ENCODE peak calls at places on chromosome 3, in six cellular contexts. N, A, Z, J, V and F are unnamed samples.

GRCh38 chr3:126925411-126926171 is 57.3 kb upstream of the PLXNA1 start:
- DNase-seq in N (peak), A (peak), Z (no peak), J (no peak), V (no peak), F (no peak)

GRCh38 chr3:101181801-101182200 is 138.6 kb downstream of the IMPG2 start:
- DNase-seq in N (no peak), A (no peak), Z (no peak), J (no peak), V (no peak), F (no peak)

GRCh38 chr3:53495518-53496501 is 1.4 kb downstream of the CACNA1D start:
- DNase-seq in N (no peak), A (no peak), Z (no peak), J (no peak), V (no peak), F (peak)

GRCh38 chr3:17207019-17207418 is 322.3 kb downstream of the PLCL2 start:
- DNase-seq in N (no peak), A (peak), Z (no peak), J (no peak), V (no peak), F (no peak)

GRCh38 chr3:171156455-171157005 is 130.0 kb upstream of the SLC2A2 start:
- DNase-seq in N (no peak), A (no peak), Z (no peak), J (peak), V (no peak), F (peak)

GRCh38 chr3:138854204-138854603 is 19.5 kb upstream of the PIK3CB start:
- DNase-seq in N (no peak), A (no peak), Z (no peak), J (no peak), V (no peak), F (no peak)

GRCh38 chr3:57646723-57647122 is 46.2 kb downstream of the DENND6A start:
- DNase-seq in N (peak), A (peak), Z (peak), J (peak), V (no peak), F (peak)

GRCh38 chr3:15858547-15859506 is 61.0 kb upstream of the ANKRD28 start:
- DNase-seq in N (no peak), A (no peak), Z (peak), J (peak), V (no peak), F (peak)

GRCh38 chr3:108489776-108490175 is 20.6 kb downstream of the MYH15 start:
- DNase-seq in N (peak), A (peak), Z (peak), J (peak), V (no peak), F (peak)

GRCh38 chr3:191376742-191377141 is 46.4 kb upstream of the UTS2B start:
- DNase-seq in N (peak), A (peak), Z (peak), J (peak), V (no peak), F (peak)

GRCh38 chr3:116517308-116517707 is 72.0 kb upstream of the LSAMP start:
- DNase-seq in N (peak), A (peak), Z (peak), J (no peak), V (no peak), F (peak)

GRCh38 chr3:162428192-162428591 is 931.6 kb downstream of the OTOL1 start:
- DNase-seq in N (no peak), A (no peak), Z (no peak), J (no peak), V (no peak), F (no peak)

GRCh38 chr3:179921500-179921899 is 115.2 kb downstream of the PEX5L start:
- DNase-seq in N (no peak), A (no peak), Z (no peak), J (no peak), V (no peak), F (no peak)

GRCh38 chr3:142808103-142808917 is 80.6 kb downstream of the PCOLCE2 start:
- DNase-seq in N (peak), A (peak), Z (peak), J (peak), V (no peak), F (peak)

GRCh38 chr3:117630885-117631284 is 921.3 kb downstream of the TUSC7 start:
- DNase-seq in N (no peak), A (peak), Z (peak), J (no peak), V (no peak), F (no peak)

GRCh38 chr3:119596392-119596791 is 1.3 kb upstream of the PLA1A start:
- DNase-seq in N (no peak), A (no peak), Z (no peak), J (no peak), V (no peak), F (no peak)

GRCh38 chr3:157921767-157922166 is 184.5 kb downstream of the SHOX2 start:
- DNase-seq in N (no peak), A (no peak), Z (no peak), J (no peak), V (no peak), F (no peak)

GRCh38 chr3:152307829-152308474 is 39.2 kb downstream of the MBNL1 start:
- DNase-seq in N (no peak), A (peak), Z (peak), J (no peak), V (no peak), F (no peak)
- H3K4me3 ChIP-seq in N (no peak), A (no peak), Z (no peak), J (no peak), V (no peak), F (no peak)

DNA sequence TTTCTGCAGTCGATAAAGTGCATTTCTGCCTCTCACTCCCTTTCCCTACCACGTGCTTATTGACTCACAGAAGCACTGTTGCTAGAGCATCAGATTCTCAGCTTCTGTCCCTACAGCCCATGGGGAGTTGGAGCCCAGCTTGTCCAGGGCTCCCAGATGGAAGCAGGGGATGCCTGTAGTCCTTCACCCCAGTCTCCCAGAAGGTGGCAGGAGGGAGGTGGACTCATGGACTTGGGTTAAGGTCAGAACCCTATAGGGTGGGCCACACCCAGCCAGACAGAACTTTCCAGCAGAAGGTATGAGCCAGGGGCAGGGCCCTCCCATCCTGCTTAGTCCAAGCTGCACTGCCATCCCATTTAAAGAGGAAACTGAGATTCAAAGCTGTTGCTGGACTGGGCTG is 33.1 kb upstream of the SEMA3F start:
- DNase-seq in N (no peak), A (no peak), Z (peak), J (no peak), V (no peak), F (no peak)
- TF ChIP-seq CTCF in N (no peak), A (no peak), Z (no peak), J (no peak), V (no peak), F (peak)

DNA sequence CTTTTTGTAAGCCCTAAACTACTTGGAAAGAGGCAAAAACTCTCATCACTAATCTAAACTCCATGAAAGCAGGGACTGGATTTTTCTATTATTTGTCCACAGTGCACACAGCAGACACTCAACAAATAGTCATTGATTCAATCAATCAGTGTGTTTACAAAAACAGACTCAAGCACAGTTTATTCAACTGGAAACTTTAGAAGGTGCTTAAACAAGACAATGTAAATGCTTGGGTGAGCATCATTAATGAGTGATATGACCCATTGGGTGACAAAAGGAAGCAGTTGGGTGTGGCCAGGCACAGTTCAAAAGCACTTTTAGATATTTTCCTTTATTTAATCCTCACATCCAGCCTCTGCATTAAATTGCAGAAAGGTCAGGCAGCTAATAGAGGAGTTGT is 32.0 kb upstream of the PPP4R2 start:
- DNase-seq in N (no peak), A (no peak), Z (no peak), J (no peak), V (no peak), F (no peak)
- H3K4me3 ChIP-seq in N (no peak), A (no peak), Z (no peak), J (no peak), V (no peak), F (no peak)

GRCh38 chr3:50532062-50532705 is 28.8 kb upstream of the CACNA2D2 start:
- DNase-seq in N (no peak), A (no peak), Z (no peak), J (no peak), V (no peak), F (no peak)
- TF ChIP-seq CTCF in N (no peak), A (no peak), Z (no peak), J (no peak), V (peak), F (peak)

DNA sequence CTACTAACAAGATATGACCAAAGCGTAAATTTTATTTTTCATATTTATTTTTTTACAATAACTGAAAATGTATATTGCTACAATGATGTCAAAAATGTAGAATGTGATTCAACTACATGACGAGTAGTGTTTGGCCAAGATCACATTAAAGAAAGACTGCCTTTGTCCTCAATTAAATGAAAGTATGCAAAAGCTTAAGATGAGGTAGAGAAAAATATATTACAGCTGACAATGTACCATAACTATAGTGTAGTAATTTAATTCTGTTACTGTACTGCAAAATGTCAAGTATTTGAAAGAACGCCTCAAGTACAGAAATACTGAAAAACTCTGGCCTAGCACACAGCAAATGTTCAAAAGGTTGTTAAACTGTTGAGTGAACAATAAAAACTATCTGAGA is 9.7 kb downstream of the PRICKLE2 start:
- DNase-seq in N (no peak), A (no peak), Z (no peak), J (no peak), V (no peak), F (no peak)
- H3K4me3 ChIP-seq in N (no peak), A (no peak), Z (no peak), J (no peak), V (no peak), F (no peak)

GRCh38 chr3:43905157-43905556 is 214.4 kb downstream of the ABHD5 start:
- DNase-seq in N (peak), A (no peak), Z (peak), J (no peak), V (no peak), F (no peak)
- TF ChIP-seq CTCF in N (no peak), A (no peak), Z (no peak), J (no peak), V (no peak), F (no peak)

DNA sequence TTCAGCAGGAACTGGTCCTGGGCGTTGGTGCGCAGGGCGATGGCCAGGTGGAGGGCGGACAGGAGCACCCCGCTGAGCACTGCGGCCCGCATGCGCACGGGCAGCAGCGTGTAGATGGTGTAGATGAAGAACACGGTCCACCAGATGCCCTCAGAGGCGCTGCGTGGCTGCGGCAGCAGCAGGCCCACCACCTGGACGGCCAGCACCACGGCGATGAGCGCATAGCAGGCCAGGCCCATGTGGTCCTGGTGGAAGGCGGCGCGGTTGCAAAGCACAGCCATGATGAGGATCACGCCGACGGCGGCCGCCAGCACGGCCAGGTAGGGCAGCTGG is 1.5 kb downstream of the ADCY5 start:
- DNase-seq in N (no peak), A (no peak), Z (no peak), J (no peak), V (no peak), F (no peak)
- H3K4me3 ChIP-seq in N (no peak), A (no peak), Z (no peak), J (no peak), V (no peak), F (no peak)

GRCh38 chr3:184500344-184500923 is 61.2 kb upstream of the EPHB3 start:
- DNase-seq in N (no peak), A (no peak), Z (no peak), J (no peak), V (no peak), F (no peak)

GRCh38 chr3:184498986-184499606 is 62.5 kb upstream of the EPHB3 start:
- DNase-seq in N (no peak), A (no peak), Z (no peak), J (no peak), V (no peak), F (no peak)

GRCh38 chr3:184505053-184505452 is 56.5 kb upstream of the EPHB3 start:
- DNase-seq in N (peak), A (no peak), Z (peak), J (no peak), V (no peak), F (no peak)

GRCh38 chr3:184503647-184504046 is 57.9 kb upstream of the EPHB3 start:
- DNase-seq in N (no peak), A (no peak), Z (no peak), J (no peak), V (no peak), F (no peak)

DNA sequence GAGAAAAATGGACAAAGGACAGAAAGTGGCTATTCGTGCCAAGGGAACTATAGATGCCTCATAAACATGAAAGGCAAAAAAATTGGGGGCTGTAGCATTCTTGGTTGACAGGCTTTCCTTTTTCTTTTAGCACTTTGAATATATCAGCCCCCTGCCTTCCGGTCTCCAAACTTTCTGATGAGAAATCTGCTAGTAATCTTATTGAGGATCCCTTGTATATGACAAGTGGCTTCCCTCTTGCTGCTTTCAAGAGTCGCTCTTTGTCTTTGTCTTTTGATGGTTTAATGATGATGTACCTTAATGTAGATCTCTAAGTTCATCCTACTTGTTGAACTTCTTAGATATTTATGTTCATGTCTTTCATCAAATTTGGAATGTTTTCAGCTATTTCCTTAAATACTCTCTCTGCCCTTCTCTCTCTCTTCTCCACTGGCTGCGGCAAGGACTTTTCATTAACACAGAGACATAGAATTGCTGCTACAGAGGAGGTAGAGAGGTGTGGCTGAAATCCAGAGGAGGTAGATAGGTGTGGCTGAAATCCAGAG is 59.4 kb upstream of the EPHB3 start:
- DNase-seq in N (no peak), A (no peak), Z (no peak), J (no peak), V (no peak), F (no peak)
- TF ChIP-seq CTCF in N (no peak), A (no peak), Z (no peak), J (no peak), V (no peak), F (no peak)

DNA sequence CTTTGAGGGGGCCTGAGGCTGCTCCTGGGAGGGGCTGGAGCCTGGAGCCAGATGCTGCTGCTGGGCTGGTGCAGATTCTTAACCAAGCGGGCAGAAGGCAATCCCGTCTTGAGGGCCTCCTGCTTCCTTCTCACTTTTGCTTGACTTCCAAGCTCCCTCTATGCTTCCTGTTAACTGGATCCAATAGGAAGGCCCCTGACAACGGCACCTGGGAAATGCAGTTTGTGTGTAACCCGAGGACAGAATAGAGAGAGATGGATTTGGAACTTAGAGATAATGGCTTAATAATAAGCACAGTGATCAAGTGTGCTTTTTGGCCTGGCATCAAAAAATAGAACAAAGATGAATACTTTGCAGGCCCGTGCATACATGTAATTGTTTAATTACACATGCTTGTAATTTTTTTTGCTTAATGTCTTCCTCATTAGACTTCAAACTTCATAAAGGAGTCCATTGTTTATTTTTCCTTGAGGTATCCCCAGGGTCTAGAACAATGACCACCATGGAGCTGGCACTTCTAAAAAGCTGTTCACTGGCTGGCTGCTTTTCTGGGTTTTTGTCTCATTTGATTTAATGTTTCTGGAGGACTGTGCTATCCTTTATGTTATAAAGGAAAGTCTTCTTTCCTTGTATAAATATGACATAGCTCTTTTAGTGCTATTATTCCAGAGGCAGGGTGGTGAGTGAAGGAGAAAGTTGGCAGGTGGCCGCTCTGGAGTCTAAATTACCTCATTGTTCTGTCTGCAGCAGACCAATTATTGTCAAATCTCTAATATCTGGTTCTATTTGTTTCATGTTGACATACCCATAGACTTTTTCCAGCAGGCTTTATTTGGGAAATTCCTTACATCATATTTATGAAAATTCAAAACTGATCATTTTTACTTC is 63.2 kb upstream of the MITF start:
- DNase-seq in N (no peak), A (no peak), Z (no peak), J (no peak), V (no peak), F (no peak)
- H3K4me3 ChIP-seq in N (no peak), A (no peak), Z (no peak), J (no peak), V (no peak), F (no peak)